ENCODE peak calls at places on chromosome 19, in five cellular contexts. X, C, Q, G and M are unnamed samples.

GRCh38 chr19:16327911-16328823 is 3.5 kb downstream of the KLF2 start:
- DNase-seq in X (peak), C (peak), Q (peak), G (no peak), M (no peak)

GRCh38 chr19:4732680-4733114 is 9.1 kb upstream of the DPP9 start:
- DNase-seq in X (peak), C (peak), Q (peak), G (peak), M (no peak)

GRCh38 chr19:39084732-39085080 is 538 bp downstream of the ACP7 start:
- DNase-seq in X (no peak), C (no peak), Q (no peak), G (no peak), M (no peak)

GRCh38 chr19:30887042-30887441 is 462.2 kb downstream of the TSHZ3 start:
- DNase-seq in X (no peak), C (no peak), Q (no peak), G (no peak), M (no peak)

GRCh38 chr19:821976-822773 is 420 bp upstream of the PLPPR3 start:
- DNase-seq in X (no peak), C (no peak), Q (no peak), G (no peak), M (no peak)

GRCh38 chr19:12237143-12237839 is 57.4 kb downstream of the ZNF44 start:
- DNase-seq in X (no peak), C (no peak), Q (no peak), G (no peak), M (no peak)

GRCh38 chr19:55546822-55547614 is 1.7 kb upstream of the SBK3 start:
- DNase-seq in X (peak), C (peak), Q (no peak), G (peak), M (no peak)

GRCh38 chr19:12723643-12724426 is at the start of gene TNPO2:
- DNase-seq in X (no peak), C (peak), Q (peak), G (peak), M (peak)

GRCh38 chr19:4967738-4968461 is 1.0 kb upstream of the KDM4B start:
- DNase-seq in X (no peak), C (no peak), Q (no peak), G (no peak), M (no peak)

GRCh38 chr19:33794578-33795369 is 1.9 kb upstream of the KCTD15 start:
- DNase-seq in X (no peak), C (no peak), Q (no peak), G (no peak), M (no peak)

GRCh38 chr19:30450945-30451344 is 78.8 kb downstream of the ZNF536 start:
- DNase-seq in X (no peak), C (no peak), Q (no peak), G (no peak), M (no peak)

GRCh38 chr19:6536138-6536671 is 5.4 kb downstream of the TNFSF9 start:
- DNase-seq in X (no peak), C (peak), Q (no peak), G (peak), M (no peak)

GRCh38 chr19:1066748-1067340 is at the start of gene ARHGAP45:
- DNase-seq in X (no peak), C (peak), Q (no peak), G (no peak), M (no peak)

GRCh38 chr19:5703819-5704818 is 14.0 kb downstream of the RPL36 start:
- DNase-seq in X (no peak), C (no peak), Q (no peak), G (no peak), M (no peak)

GRCh38 chr19:6064703-6065073 is 45.6 kb downstream of the RFX2 start:
- DNase-seq in X (no peak), C (no peak), Q (no peak), G (no peak), M (no peak)

GRCh38 chr19:1856698-1857603 is 6.4 kb downstream of the KLF16 start:
- DNase-seq in X (no peak), C (peak), Q (peak), G (no peak), M (peak)

GRCh38 chr19:7099597-7099921 is 30.1 kb downstream of the ZNF557 start:
- DNase-seq in X (no peak), C (no peak), Q (no peak), G (no peak), M (no peak)

GRCh38 chr19:934865-935422 is 9.1 kb downstream of the ARID3A start:
- DNase-seq in X (no peak), C (peak), Q (peak), G (no peak), M (peak)

GRCh38 chr19:41548954-41549688 is 26.8 kb upstream of the CEACAM21 start:
- DNase-seq in X (no peak), C (peak), Q (no peak), G (no peak), M (no peak)

GRCh38 chr19:4831351-4832340 is at the start of gene TICAM1:
- DNase-seq in X (no peak), C (peak), Q (peak), G (peak), M (no peak)

GRCh38 chr19:56348289-56348877 is 33.7 kb upstream of the ZSCAN5A start:
- DNase-seq in X (no peak), C (no peak), Q (no peak), G (no peak), M (no peak)

GRCh38 chr19:3665681-3666544 is 34.4 kb downstream of the PIP5K1C start:
- DNase-seq in X (no peak), C (peak), Q (peak), G (no peak), M (no peak)

GRCh38 chr19:3450796-3451411 is 29.4 kb downstream of the SMIM24 start:
- DNase-seq in X (peak), C (peak), Q (no peak), G (peak), M (peak)

GRCh38 chr19:33345163-33345562 is 28.3 kb upstream of the CEBPG start:
- DNase-seq in X (no peak), C (no peak), Q (no peak), G (no peak), M (no peak)

GRCh38 chr19:44717603-44718002 is 18.7 kb downstream of the CEACAM16 start:
- DNase-seq in X (no peak), C (no peak), Q (no peak), G (no peak), M (no peak)

GRCh38 chr19:5697022-5697889 is 7.2 kb downstream of the RPL36 start:
- DNase-seq in X (no peak), C (no peak), Q (no peak), G (no peak), M (no peak)

GRCh38 chr19:18879579-18880373 is 16.2 kb downstream of the CERS1 start:
- DNase-seq in X (no peak), C (peak), Q (no peak), G (peak), M (no peak)

GRCh38 chr19:4977299-4978174 is 8.6 kb downstream of the KDM4B start:
- DNase-seq in X (peak), C (peak), Q (no peak), G (no peak), M (peak)

GRCh38 chr19:18803550-18804138 is 12.5 kb upstream of the COMP start:
- DNase-seq in X (no peak), C (no peak), Q (no peak), G (peak), M (no peak)

GRCh38 chr19:5891938-5892771 is 11.4 kb downstream of the NDUFA11 start:
- DNase-seq in X (no peak), C (peak), Q (no peak), G (no peak), M (no peak)

GRCh38 chr19:18060472-18060871 is 26.3 kb downstream of the IL12RB1 start:
- DNase-seq in X (no peak), C (no peak), Q (no peak), G (no peak), M (no peak)

GRCh38 chr19:8212916-8213315 is 3.7 kb downstream of the CERS4 start:
- DNase-seq in X (no peak), C (no peak), Q (no peak), G (no peak), M (no peak)

GRCh38 chr19:31279436-31279765 is 69.8 kb downstream of the TSHZ3 start:
- DNase-seq in X (no peak), C (no peak), Q (no peak), G (no peak), M (no peak)

GRCh38 chr19:47107953-47108746 is 5.4 kb downstream of the ZC3H4 start:
- DNase-seq in X (no peak), C (no peak), Q (no peak), G (peak), M (no peak)

GRCh38 chr19:40443930-40444180 is 280 bp downstream of the SERTAD3 start:
- DNase-seq in X (no peak), C (no peak), Q (no peak), G (no peak), M (no peak)

GRCh38 chr19:1856345-1856697 is 7.1 kb downstream of the KLF16 start:
- DNase-seq in X (no peak), C (no peak), Q (no peak), G (no peak), M (no peak)

GRCh38 chr19:18176367-18177310 is 3.0 kb downstream of the IFI30 start:
- DNase-seq in X (no peak), C (no peak), Q (no peak), G (no peak), M (no peak)

GRCh38 chr19:17753976-17754375 is 2.7 kb downstream of the FCHO1 start:
- DNase-seq in X (no peak), C (no peak), Q (no peak), G (no peak), M (no peak)

GRCh38 chr19:45952341-45952690 is 21.3 kb downstream of the NOVA2 start:
- DNase-seq in X (no peak), C (no peak), Q (no peak), G (no peak), M (no peak)
- H3K4me3 ChIP-seq in X (no peak), C (no peak), Q (no peak), G (no peak), M (no peak)

DNA sequence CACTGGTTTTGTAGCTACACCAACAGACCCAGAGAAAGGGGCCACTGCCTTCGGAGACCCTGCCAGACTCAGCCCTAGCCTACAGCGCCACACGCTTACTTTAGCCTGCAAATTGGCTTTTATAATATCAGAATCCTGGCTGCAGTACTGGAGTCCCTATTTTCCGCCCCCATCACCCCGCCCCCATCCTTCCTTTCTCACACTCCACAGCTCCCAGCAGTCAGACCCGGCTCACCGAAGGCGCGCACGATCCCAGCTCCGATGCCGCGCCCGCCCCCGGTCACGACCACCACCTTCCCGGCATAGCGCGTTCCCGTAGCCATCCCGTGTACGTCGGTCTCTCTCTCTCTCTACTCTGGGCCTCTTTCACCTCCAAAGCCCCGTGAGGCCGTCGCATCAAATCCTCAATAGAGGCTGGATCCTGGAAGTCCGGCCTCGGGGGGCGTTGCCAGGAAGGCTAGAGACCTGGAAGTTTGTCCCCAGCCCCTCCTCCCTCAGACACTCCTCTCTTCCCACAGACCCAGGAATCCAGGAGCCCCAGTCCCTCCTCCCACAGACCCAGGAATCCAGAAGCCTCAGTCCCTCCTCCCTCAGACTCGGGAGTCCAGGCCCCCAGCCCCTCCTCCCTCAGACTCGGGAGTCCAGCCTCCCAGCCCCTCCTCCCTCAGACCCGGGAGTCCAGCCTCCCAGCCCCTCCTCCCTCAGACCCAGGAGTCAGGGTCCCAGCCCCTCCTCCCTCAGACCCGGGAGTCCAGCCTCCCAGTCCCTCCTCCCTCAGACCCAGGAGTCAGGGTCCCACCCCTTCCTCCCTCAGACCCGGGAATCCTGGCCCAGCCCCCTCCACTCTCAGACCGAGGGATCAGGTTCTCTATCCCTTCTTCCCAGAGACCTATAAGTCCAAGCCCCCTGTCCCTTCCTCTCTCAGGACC is at the start of gene HSD17B14:
- DNase-seq in X (no peak), C (peak), Q (no peak), G (peak), M (no peak)
- TF ChIP-seq CTCF in X (no peak), C (no peak), Q (no peak), G (peak), M (no peak)

DNA sequence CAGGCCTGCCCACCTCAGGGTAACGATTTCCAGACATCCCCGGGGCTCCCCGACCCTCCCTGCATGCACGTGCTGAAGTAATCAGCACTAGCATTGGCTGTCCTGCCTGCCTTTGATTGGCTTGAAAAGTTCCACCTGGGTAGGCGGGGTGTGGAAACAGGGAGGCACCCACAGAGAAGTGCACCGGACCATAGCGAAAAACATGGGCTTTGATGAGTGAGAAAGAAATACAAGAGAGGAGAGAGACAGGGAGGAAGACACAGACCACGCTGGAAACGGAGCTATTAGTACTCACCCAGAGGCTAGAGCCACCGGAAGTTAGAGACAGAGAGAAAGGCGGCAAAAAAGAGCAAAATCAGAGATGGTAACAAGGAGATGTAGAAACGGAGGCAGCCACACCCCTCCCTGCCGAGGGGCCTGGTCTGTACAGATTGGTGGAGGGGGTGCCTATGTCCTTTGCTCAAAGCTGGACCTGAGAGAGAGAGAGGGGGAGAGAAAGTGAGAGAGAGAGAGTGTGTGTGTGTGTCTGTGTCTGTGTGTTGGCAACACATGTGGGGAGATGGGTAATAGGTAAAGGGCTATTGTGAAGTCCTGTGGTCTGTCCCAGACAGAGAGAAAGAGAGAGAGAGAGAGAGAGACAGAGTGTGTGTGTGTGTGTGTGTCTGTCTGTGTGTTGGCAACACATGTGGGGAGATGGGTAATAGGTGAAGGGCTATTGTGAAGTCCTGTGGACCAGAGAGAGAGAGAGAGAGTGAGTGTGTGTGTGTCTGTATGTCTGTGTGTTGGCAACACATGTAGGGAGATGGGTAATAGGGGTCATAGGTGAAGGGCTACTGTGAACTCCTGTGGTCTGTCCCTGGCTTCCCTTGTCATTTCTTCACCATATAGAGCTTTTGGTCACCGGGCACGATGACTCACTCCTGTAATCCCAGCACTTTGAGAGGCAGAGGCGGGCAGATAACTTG is 2.9 kb downstream of the CGB3 start:
- DNase-seq in X (no peak), C (no peak), Q (no peak), G (no peak), M (no peak)
- H3K4me3 ChIP-seq in X (no peak), C (no peak), Q (no peak), G (no peak), M (no peak)

GRCh38 chr19:21322528-21322927 is 6.7 kb downstream of the ZNF708 start:
- DNase-seq in X (no peak), C (no peak), Q (no peak), G (no peak), M (no peak)

GRCh38 chr19:21321996-21322395 is 7.2 kb downstream of the ZNF708 start:
- DNase-seq in X (no peak), C (no peak), Q (no peak), G (no peak), M (no peak)

GRCh38 chr19:21323000-21323399 is 6.2 kb downstream of the ZNF708 start:
- DNase-seq in X (no peak), C (no peak), Q (no peak), G (no peak), M (no peak)

GRCh38 chr19:21317821-21318220 is 11.4 kb downstream of the ZNF708 start:
- DNase-seq in X (no peak), C (no peak), Q (no peak), G (no peak), M (no peak)

DNA sequence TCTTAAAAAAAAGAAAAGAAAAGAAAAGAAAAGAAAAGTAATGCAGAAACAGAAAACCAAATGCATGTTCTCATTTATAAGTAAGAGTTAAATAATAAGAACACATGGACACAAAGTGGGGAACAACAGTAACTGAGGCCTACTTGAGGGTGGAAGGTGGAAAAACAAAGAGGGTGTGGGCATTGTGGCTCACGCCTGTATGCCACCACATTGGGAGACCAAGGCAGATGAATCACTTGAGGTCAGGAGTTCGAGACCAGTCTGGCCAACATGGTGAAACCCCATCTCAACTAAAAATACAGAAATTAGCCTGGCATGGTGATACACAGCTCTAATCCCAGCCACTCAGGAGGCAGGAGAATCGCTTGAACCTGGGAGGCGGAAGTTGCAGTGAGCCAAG is 8.1 kb downstream of the ZNF708 start:
- DNase-seq in X (no peak), C (no peak), Q (no peak), G (no peak), M (no peak)
- TF ChIP-seq CTCF in X (no peak), C (no peak), Q (no peak), G (no peak), M (no peak)

GRCh38 chr19:49391581-49392399 is 3.7 kb downstream of the KASH5 start:
- DNase-seq in X (peak), C (peak), Q (peak), G (peak), M (peak)

GRCh38 chr19:49389406-49389805 is 1.4 kb downstream of the KASH5 start:
- DNase-seq in X (no peak), C (no peak), Q (no peak), G (no peak), M (no peak)

GRCh38 chr19:49390978-49391304 is 2.9 kb downstream of the KASH5 start:
- DNase-seq in X (no peak), C (no peak), Q (no peak), G (no peak), M (no peak)

GRCh38 chr19:49390131-49390977 is 2.3 kb downstream of the KASH5 start:
- DNase-seq in X (no peak), C (no peak), Q (no peak), G (no peak), M (no peak)

DNA sequence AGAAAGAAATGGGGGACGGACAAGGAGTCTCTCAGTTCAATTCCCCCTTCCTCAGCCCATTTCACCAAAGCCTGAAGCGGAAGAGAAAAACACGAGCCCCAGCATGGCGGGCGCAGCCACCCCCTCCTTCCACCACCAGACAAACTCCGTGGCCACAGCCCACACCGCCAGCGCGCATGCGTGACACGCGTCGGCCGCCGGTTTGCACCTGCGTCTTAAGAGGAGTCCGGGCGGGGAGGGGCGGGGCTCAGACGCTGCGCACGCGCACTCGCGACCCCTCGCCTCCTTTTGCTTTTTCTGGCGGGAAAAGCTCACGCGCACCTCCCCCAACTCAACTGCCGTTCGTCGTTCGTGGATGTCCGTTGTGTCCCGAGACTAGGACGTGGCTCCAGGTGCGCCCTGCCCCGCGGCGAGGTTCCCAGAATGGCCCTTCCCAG is at the start of gene KASH5:
- DNase-seq in X (no peak), C (peak), Q (peak), G (peak), M (no peak)
- H3K4me3 ChIP-seq in X (no peak), C (no peak), Q (no peak), G (peak), M (no peak)

GRCh38 chr19:22530042-22530441 is 104.1 kb upstream of the ZNF492 start:
- DNase-seq in X (no peak), C (no peak), Q (no peak), G (no peak), M (no peak)
- TF ChIP-seq CTCF in X (no peak), C (no peak), Q (no peak), G (no peak), M (no peak)